ENCODE peak calls at places on chromosome 22, in six cellular contexts. One of them, this sample, is unnamed.
A peak's percentile ranks its signal among the peaks of the same experiment; 100 is the strongest.

GRCh38 chr22:29810156-29810555 is 27.9 kb downstream of the ASCC2 start:
- DNase-seq in psoas muscle: no peak
- DNase-seq in cardiac fibroblast: peak; percentile 13
- DNase-seq in pancreas: no peak
- DNase-seq in MM.1S: no peak
- DNase-seq in BJ: no peak
- DNase-seq in this sample: no peak

GRCh38 chr22:46976598-46976997 is 214.1 kb downstream of the TBC1D22A start:
- DNase-seq in psoas muscle: no peak
- DNase-seq in cardiac fibroblast: no peak
- DNase-seq in pancreas: no peak
- DNase-seq in MM.1S: no peak
- DNase-seq in BJ: no peak
- DNase-seq in this sample: peak; percentile 49

GRCh38 chr22:27273386-27273785 is 528.2 kb downstream of the MN1 start:
- DNase-seq in psoas muscle: no peak
- DNase-seq in cardiac fibroblast: no peak
- DNase-seq in pancreas: no peak
- DNase-seq in MM.1S: no peak
- DNase-seq in BJ: no peak
- DNase-seq in this sample: no peak

GRCh38 chr22:38923463-38924196 is 33.8 kb upstream of the APOBEC3A start:
- DNase-seq in psoas muscle: peak; percentile 73
- DNase-seq in cardiac fibroblast: peak; percentile 84
- DNase-seq in pancreas: peak; percentile 75
- DNase-seq in MM.1S: no peak
- DNase-seq in BJ: peak; percentile 34
- DNase-seq in this sample: peak; percentile 63

GRCh38 chr22:39408173-39408572 is 8.6 kb downstream of the TAB1 start:
- DNase-seq in psoas muscle: peak; percentile 5
- DNase-seq in cardiac fibroblast: no peak
- DNase-seq in pancreas: no peak
- DNase-seq in MM.1S: no peak
- DNase-seq in BJ: no peak
- DNase-seq in this sample: no peak

GRCh38 chr22:48581821-48582469 is 1245.7 kb downstream of the BRD1 start:
- DNase-seq in psoas muscle: no peak
- DNase-seq in cardiac fibroblast: no peak
- DNase-seq in pancreas: no peak
- DNase-seq in MM.1S: no peak
- DNase-seq in BJ: no peak
- DNase-seq in this sample: no peak

GRCh38 chr22:23401111-23401909 is 178.8 kb downstream of the IGLL1 start:
- DNase-seq in psoas muscle: no peak
- DNase-seq in cardiac fibroblast: peak; percentile 14
- DNase-seq in pancreas: peak; percentile 13
- DNase-seq in MM.1S: no peak
- DNase-seq in BJ: peak; percentile 50
- DNase-seq in this sample: no peak

GRCh38 chr22:29625090-29625825 is 21.8 kb downstream of the NF2 start:
- DNase-seq in psoas muscle: peak; percentile 30
- DNase-seq in cardiac fibroblast: peak; percentile 79
- DNase-seq in pancreas: peak; percentile 61
- DNase-seq in MM.1S: peak; percentile 48
- DNase-seq in BJ: peak; percentile 55
- DNase-seq in this sample: no peak

GRCh38 chr22:46741974-46742519 is 4.0 kb upstream of the CERK start:
- DNase-seq in psoas muscle: no peak
- DNase-seq in cardiac fibroblast: no peak
- DNase-seq in pancreas: no peak
- DNase-seq in MM.1S: no peak
- DNase-seq in BJ: no peak
- DNase-seq in this sample: no peak

GRCh38 chr22:23522642-23523251 is 57.3 kb downstream of the IGLL1 start:
- DNase-seq in psoas muscle: no peak
- DNase-seq in cardiac fibroblast: peak; percentile 49
- DNase-seq in pancreas: no peak
- DNase-seq in MM.1S: no peak
- DNase-seq in BJ: no peak
- DNase-seq in this sample: no peak

GRCh38 chr22:39725351-39726035 is 154.9 kb downstream of the CACNA1I start:
- DNase-seq in psoas muscle: no peak
- DNase-seq in cardiac fibroblast: no peak
- DNase-seq in pancreas: no peak
- DNase-seq in MM.1S: no peak
- DNase-seq in BJ: no peak
- DNase-seq in this sample: peak; percentile 72

GRCh38 chr22:35314161-35314942 is 14.7 kb downstream of the TOM1 start:
- DNase-seq in psoas muscle: no peak
- DNase-seq in cardiac fibroblast: no peak
- DNase-seq in pancreas: peak; percentile 9
- DNase-seq in MM.1S: no peak
- DNase-seq in BJ: no peak
- DNase-seq in this sample: no peak

GRCh38 chr22:34886391-34886790 is 179.6 kb upstream of the ISX start:
- DNase-seq in psoas muscle: no peak
- DNase-seq in cardiac fibroblast: no peak
- DNase-seq in pancreas: no peak
- DNase-seq in MM.1S: no peak
- DNase-seq in BJ: no peak
- DNase-seq in this sample: no peak

GRCh38 chr22:41110968-41111367 is 18.6 kb downstream of the EP300 start:
- DNase-seq in psoas muscle: no peak
- DNase-seq in cardiac fibroblast: no peak
- DNase-seq in pancreas: no peak
- DNase-seq in MM.1S: no peak
- DNase-seq in BJ: no peak
- DNase-seq in this sample: no peak

GRCh38 chr22:17064498-17065100 is 20.2 kb upstream of the IL17RA start:
- DNase-seq in psoas muscle: no peak
- DNase-seq in cardiac fibroblast: no peak
- DNase-seq in pancreas: no peak
- DNase-seq in MM.1S: no peak
- DNase-seq in BJ: no peak
- DNase-seq in this sample: no peak
- TF ChIP-seq CTCF in psoas muscle: no peak
- TF ChIP-seq CTCF in cardiac fibroblast: no peak
- TF ChIP-seq CTCF in pancreas: no peak
- TF ChIP-seq CTCF in MM.1S: no peak
- TF ChIP-seq CTCF in BJ: no peak
- TF ChIP-seq CTCF in this sample: no peak

GRCh38 chr22:32589007-32589406 is 114.4 kb downstream of the FBXO7 start:
- DNase-seq in psoas muscle: no peak
- DNase-seq in cardiac fibroblast: peak; percentile 29
- DNase-seq in pancreas: no peak
- DNase-seq in MM.1S: no peak
- DNase-seq in BJ: no peak
- DNase-seq in this sample: no peak

GRCh38 chr22:32587449-32587848 is 112.8 kb downstream of the FBXO7 start:
- DNase-seq in psoas muscle: peak; percentile 74
- DNase-seq in cardiac fibroblast: peak; percentile 69
- DNase-seq in pancreas: no peak
- DNase-seq in MM.1S: no peak
- DNase-seq in BJ: no peak
- DNase-seq in this sample: no peak

GRCh38 chr22:32585737-32586136 is 111.1 kb downstream of the FBXO7 start:
- DNase-seq in psoas muscle: no peak
- DNase-seq in cardiac fibroblast: no peak
- DNase-seq in pancreas: no peak
- DNase-seq in MM.1S: no peak
- DNase-seq in BJ: no peak
- DNase-seq in this sample: no peak

GRCh38 chr22:32590556-32590955 is 115.9 kb downstream of the FBXO7 start:
- DNase-seq in psoas muscle: no peak
- DNase-seq in cardiac fibroblast: peak; percentile 74
- DNase-seq in pancreas: no peak
- DNase-seq in MM.1S: no peak
- DNase-seq in BJ: no peak
- DNase-seq in this sample: no peak

DNA sequence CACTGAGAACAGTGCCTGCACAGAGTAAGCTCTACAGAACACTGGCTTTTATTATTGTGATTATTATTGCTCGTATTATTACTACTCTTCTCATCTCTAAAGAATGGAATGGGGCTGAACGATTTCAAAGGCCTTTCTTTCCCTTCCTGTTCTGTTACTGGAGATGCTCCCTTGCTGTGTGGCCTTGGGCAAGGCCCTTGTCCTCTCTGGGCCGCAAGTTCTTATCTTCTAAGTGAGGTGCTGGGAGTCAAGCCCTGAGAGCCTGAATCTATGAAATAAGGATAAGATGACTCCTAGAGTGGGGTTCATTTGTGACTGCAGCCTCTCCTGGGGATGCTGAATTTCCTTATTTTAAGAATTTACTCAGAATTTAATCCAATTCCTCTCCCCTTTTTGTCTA is 113.5 kb downstream of the FBXO7 start:
- DNase-seq in psoas muscle: no peak
- DNase-seq in cardiac fibroblast: no peak
- DNase-seq in pancreas: no peak
- DNase-seq in MM.1S: no peak
- DNase-seq in BJ: no peak
- DNase-seq in this sample: no peak
- TF ChIP-seq CTCF in psoas muscle: no peak
- TF ChIP-seq CTCF in cardiac fibroblast: no peak
- TF ChIP-seq CTCF in pancreas: no peak
- TF ChIP-seq CTCF in MM.1S: no peak
- TF ChIP-seq CTCF in BJ: no peak
- TF ChIP-seq CTCF in this sample: no peak

DNA sequence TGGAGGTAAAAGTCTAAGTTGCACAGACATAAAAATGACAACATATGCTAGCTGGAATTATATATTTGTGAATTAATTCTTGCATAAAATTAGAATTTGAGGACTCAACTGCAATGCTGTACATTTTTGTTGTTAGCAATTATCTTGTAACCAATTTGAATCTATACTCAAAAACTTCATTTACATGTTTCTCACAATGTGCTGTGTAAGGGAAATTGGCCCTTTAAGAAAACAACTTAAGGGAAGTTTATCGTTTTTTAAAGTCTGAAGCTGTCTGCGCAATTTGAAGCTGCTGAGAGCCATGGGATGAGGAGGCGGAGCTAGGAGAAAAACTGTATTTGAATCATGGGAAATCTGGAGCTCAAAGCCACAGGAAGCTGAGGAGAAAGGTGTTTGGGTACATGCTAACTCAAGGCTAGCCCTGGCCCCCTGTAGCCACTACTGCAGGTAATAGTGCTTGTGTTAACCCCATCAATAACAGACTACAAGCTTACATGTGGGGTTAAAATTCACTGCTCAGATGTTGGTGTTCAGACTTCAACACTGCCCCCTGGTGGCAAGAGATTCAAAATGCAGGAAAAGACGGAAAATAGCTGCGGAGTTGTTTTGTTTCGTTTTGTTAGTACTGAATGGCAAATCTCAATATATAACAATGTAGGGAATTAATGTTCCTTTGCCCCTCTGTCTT is 126.1 kb downstream of the BRD1 start:
- DNase-seq in psoas muscle: no peak
- DNase-seq in cardiac fibroblast: no peak
- DNase-seq in pancreas: no peak
- DNase-seq in MM.1S: no peak
- DNase-seq in BJ: no peak
- DNase-seq in this sample: peak; percentile 64
- TF ChIP-seq CTCF in psoas muscle: peak; percentile 19
- TF ChIP-seq CTCF in cardiac fibroblast: peak; percentile 25
- TF ChIP-seq CTCF in pancreas: peak; percentile 17
- TF ChIP-seq CTCF in MM.1S: peak; percentile 59
- TF ChIP-seq CTCF in BJ: peak; percentile 29
- TF ChIP-seq CTCF in this sample: peak; percentile 41

DNA sequence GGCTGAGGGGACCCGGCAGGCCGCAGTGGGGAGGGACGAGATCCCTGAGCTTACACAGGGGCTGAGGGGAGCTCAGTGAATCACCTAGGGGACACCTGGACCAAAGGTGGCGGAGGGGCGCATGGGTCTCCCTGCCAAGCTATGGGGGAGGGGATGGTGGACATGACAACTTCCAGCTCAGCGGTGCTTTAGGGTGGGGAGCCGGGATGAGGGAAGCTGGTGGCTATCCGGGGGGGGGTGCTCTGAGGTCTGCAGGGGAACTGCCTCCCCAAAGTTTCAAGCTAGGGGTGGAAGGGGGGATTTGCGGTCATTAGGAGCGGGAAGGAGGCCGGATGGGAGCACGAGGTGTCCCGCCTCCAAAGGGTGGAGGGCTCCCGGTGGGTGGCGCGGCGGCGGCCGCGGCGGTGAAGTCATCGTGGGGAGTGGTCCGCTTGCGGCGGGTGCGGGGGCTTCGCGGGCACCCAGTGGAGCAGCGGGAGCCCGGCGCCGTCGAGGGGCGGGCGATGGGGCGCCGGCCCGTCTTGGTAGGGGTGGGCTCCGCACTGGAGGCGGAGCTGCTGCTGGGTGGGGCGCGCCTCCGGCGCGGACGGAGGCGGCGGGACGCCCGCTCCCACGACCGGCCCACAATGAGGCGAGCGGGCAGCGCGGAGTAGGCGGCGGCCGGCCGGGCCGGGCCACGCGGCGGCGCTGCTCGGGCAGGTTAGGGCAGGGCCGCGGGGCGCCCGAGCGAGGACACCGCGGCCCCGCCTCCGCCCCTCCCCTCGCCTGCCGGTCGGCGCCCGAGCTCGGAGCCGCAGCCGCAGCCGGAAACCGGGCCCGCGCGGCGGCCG is at the start of gene MICALL1:
- DNase-seq in psoas muscle: peak; percentile 78
- DNase-seq in cardiac fibroblast: peak; percentile 78
- DNase-seq in pancreas: peak; percentile 79
- DNase-seq in MM.1S: peak; percentile 80
- DNase-seq in BJ: no peak
- DNase-seq in this sample: no peak
- TF ChIP-seq CTCF in psoas muscle: peak; percentile 35
- TF ChIP-seq CTCF in cardiac fibroblast: no peak
- TF ChIP-seq CTCF in pancreas: no peak
- TF ChIP-seq CTCF in MM.1S: no peak
- TF ChIP-seq CTCF in BJ: no peak
- TF ChIP-seq CTCF in this sample: peak; percentile 42

GRCh38 chr22:45554040-45554406 is 51.3 kb downstream of the FBLN1 start:
- DNase-seq in psoas muscle: no peak
- DNase-seq in cardiac fibroblast: no peak
- DNase-seq in pancreas: no peak
- DNase-seq in MM.1S: peak; percentile 35
- DNase-seq in BJ: no peak
- DNase-seq in this sample: no peak
- TF ChIP-seq CTCF in psoas muscle: peak; percentile 10
- TF ChIP-seq CTCF in cardiac fibroblast: no peak
- TF ChIP-seq CTCF in pancreas: no peak
- TF ChIP-seq CTCF in MM.1S: no peak
- TF ChIP-seq CTCF in BJ: no peak
- TF ChIP-seq CTCF in this sample: peak; percentile 38

DNA sequence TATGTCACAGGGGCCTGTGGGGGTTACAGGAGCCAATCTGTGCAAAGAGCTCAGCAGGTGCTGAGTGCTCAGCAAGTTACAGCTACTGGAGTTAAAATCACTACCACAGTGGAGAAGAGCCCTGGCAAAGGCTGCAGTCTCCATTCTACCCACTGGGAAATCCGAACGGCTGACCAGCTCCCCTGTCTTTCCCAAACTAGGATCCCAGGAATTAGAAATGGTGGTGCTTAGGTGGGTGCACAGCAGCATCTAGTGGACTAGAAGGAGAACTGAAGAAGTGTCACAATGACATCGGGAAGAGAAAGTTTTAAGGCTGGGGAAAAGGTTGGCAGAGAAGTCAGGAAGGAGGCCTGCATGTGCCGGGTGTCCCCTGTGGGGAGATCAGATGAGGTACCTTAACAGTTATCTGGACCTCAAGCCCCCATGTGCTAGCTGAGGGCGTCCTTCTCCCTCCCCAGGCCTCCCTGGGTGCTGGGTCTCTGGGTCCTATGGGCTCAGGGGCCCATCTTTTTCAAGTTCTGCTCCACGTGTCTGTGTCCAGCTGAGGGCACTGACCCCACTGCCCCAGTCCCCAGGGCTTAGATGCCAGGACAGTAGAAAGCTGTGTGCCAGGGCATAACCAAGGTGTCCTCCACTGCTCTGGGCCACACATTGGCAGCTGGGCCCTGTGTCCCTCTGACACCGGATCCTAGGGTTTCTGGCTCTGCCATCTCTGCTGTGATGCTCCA is 1.9 kb downstream of the PIWIL3 start:
- DNase-seq in psoas muscle: no peak
- DNase-seq in cardiac fibroblast: peak; percentile 73
- DNase-seq in pancreas: no peak
- DNase-seq in MM.1S: no peak
- DNase-seq in BJ: no peak
- DNase-seq in this sample: no peak
- TF ChIP-seq CTCF in psoas muscle: peak; percentile 19
- TF ChIP-seq CTCF in cardiac fibroblast: peak; percentile 65
- TF ChIP-seq CTCF in pancreas: peak; percentile 8
- TF ChIP-seq CTCF in MM.1S: peak; percentile 35
- TF ChIP-seq CTCF in BJ: peak; percentile 51
- TF ChIP-seq CTCF in this sample: peak; percentile 53

This sample was measured in osteocyte.